ENCODE peak calls at places on chromosomes 7 and 10, in seven cellular contexts. Q is A549, M is cardiac fibroblast, N is GM12865, V is kidney, W is Panc1, P is neuronal stem cell. L is an unnamed sample.

GRCh38 chr10:89301231-89301630 is 615 bp upstream of the IFIT2 start:
- DNase-seq in P (no peak), W (no peak), Q (no peak), M (peak), N (peak), V (no peak), L (peak)

GRCh38 chr7:93575555-93576397 is 1.3 kb upstream of the CALCR start:
- DNase-seq in V (peak), N (no peak), P (no peak), W (no peak), M (no peak), Q (peak), L (no peak)

GRCh38 chr10:93968452-93969044 is 25.2 kb upstream of the PLCE1 start:
- DNase-seq in Q (no peak), N (no peak), W (no peak), M (peak), V (no peak), P (no peak), L (peak)

GRCh38 chr7:155652156-155653124 is 8.0 kb downstream of the RBM33 start:
- DNase-seq in P (no peak), N (no peak), V (no peak), Q (no peak), M (no peak), W (no peak), L (peak)

GRCh38 chr10:14586901-14587300 is 187.8 kb downstream of the FAM107B start:
- DNase-seq in P (no peak), V (no peak), W (no peak), Q (no peak), M (no peak), N (no peak), L (no peak)

GRCh38 chr10:107689318-107689717 is 524.8 kb upstream of the SORCS1 start:
- DNase-seq in V (no peak), Q (no peak), N (peak), W (no peak), M (peak), P (no peak), L (no peak)

GRCh38 chr10:35540296-35541164 is 64.6 kb upstream of the GJD4 start:
- DNase-seq in W (no peak), N (no peak), V (no peak), Q (no peak), M (no peak), P (no peak), L (no peak)

GRCh38 chr10:78740976-78741375 is 327.8 kb upstream of the ZMIZ1 start:
- DNase-seq in M (no peak), N (no peak), W (no peak), P (no peak), V (no peak), Q (no peak), L (no peak)

GRCh38 chr10:83078160-83078559 is 1061.1 kb upstream of the GHITM start:
- DNase-seq in W (no peak), V (no peak), Q (no peak), M (no peak), N (no peak), P (no peak), L (no peak)

GRCh38 chr7:46660402-46660801 is 739.3 kb upstream of the IGFBP3 start:
- DNase-seq in M (peak), V (no peak), Q (no peak), N (peak), P (no peak), W (no peak), L (no peak)

GRCh38 chr10:34768261-34768971 is 46.7 kb downstream of the PARD3 start:
- DNase-seq in V (peak), Q (peak), M (peak), N (no peak), P (no peak), W (no peak), L (peak)

GRCh38 chr10:35690534-35690933 is 48.4 kb upstream of the FZD8 start:
- DNase-seq in P (no peak), W (no peak), Q (no peak), M (no peak), N (no peak), V (no peak), L (no peak)

GRCh38 chr7:43652364-43652763 is 69.5 kb downstream of the STK17A start:
- DNase-seq in Q (no peak), N (peak), P (no peak), V (no peak), M (no peak), W (no peak), L (no peak)

GRCh38 chr7:10121641-10122040 is 852.0 kb upstream of the PHF14 start:
- DNase-seq in N (no peak), Q (no peak), V (no peak), P (peak), M (no peak), W (no peak), L (no peak)

GRCh38 chr7:107953924-107954303 is 49.0 kb downstream of the LAMB1 start:
- DNase-seq in P (no peak), V (no peak), Q (no peak), M (no peak), W (no peak), N (no peak), L (no peak)

GRCh38 chr7:75850222-75850621 is 28.6 kb upstream of the RHBDD2 start:
- DNase-seq in V (no peak), N (no peak), Q (no peak), P (no peak), M (no peak), W (no peak), L (no peak)

GRCh38 chr7:29854257-29854938 is 48.1 kb downstream of the WIPF3 start:
- DNase-seq in M (peak), W (no peak), P (no peak), N (no peak), Q (no peak), V (no peak), L (peak)

GRCh38 chr10:133608855-133609254 is 17.7 kb downstream of the FRG2B start:
- DNase-seq in Q (peak), W (no peak), N (no peak), M (peak), V (no peak), P (no peak), L (no peak)

GRCh38 chr7:131506597-131506996 is 49.8 kb downstream of the PODXL start:
- DNase-seq in M (no peak), P (no peak), N (no peak), Q (no peak), W (no peak), V (peak), L (no peak)

GRCh38 chr10:73865459-73866442 is 8.6 kb downstream of the CAMK2G start:
- DNase-seq in M (no peak), N (peak), Q (no peak), W (no peak), P (no peak), V (peak), L (no peak)

GRCh38 chr10:13792011-13792410 is 205.2 kb downstream of the PRPF18 start:
- DNase-seq in P (no peak), Q (no peak), W (no peak), N (no peak), V (peak), M (no peak), L (no peak)

GRCh38 chr10:101653536-101653935 is 41.4 kb downstream of the FBXW4 start:
- DNase-seq in M (no peak), N (no peak), V (no peak), Q (no peak), P (no peak), W (no peak), L (no peak)

GRCh38 chr7:75762350-75762917 is 9.6 kb downstream of the CCL26 start:
- DNase-seq in Q (peak), P (peak), N (peak), W (peak), V (no peak), M (peak), L (peak)

GRCh38 chr10:101952196-101952595 is 103.8 kb downstream of the ARMH3 start:
- DNase-seq in V (no peak), N (no peak), M (no peak), Q (no peak), P (no peak), W (no peak), L (no peak)

GRCh38 chr7:30166155-30166840 is 31.5 kb downstream of the MTURN start:
- DNase-seq in W (no peak), Q (no peak), V (no peak), P (no peak), M (no peak), N (no peak), L (no peak)

GRCh38 chr10:5040781-5041470 is 37.3 kb upstream of the AKR1C2 start:
- DNase-seq in Q (no peak), V (no peak), W (no peak), M (no peak), P (no peak), N (no peak), L (no peak)

GRCh38 chr10:79608505-79609375 is 2.0 kb upstream of the SFTPA1 start:
- DNase-seq in P (peak), M (peak), N (peak), V (no peak), W (no peak), Q (peak), L (peak)

GRCh38 chr10:78433722-78434535 is 400.3 kb downstream of the RPS24 start:
- DNase-seq in P (no peak), W (no peak), V (no peak), Q (no peak), M (no peak), N (no peak), L (no peak)

GRCh38 chr10:90924552-90924951 is 3.7 kb upstream of the ANKRD1 start:
- DNase-seq in V (no peak), Q (no peak), P (no peak), N (no peak), M (no peak), W (no peak), L (no peak)
- H3K4me3 ChIP-seq in V (no peak), Q (no peak), P (no peak), N (no peak), M (no peak), W (no peak), L (no peak)

GRCh38 chr10:59176241-59177030 is at the start of gene PHYHIPL:
- DNase-seq in N (peak), Q (peak), P (peak), V (peak), M (no peak), W (no peak), L (no peak)

GRCh38 chr10:59177862-59178235 is 1.4 kb downstream of the PHYHIPL start:
- DNase-seq in V (no peak), Q (no peak), M (no peak), P (no peak), W (no peak), N (no peak), L (no peak)

GRCh38 chr10:59175538-59176240 is 754 bp upstream of the PHYHIPL start:
- DNase-seq in M (no peak), P (peak), N (peak), V (peak), Q (peak), W (no peak), L (no peak)

GRCh38 chr10:59179027-59179426 is 2.6 kb downstream of the PHYHIPL start:
- DNase-seq in M (no peak), Q (no peak), V (no peak), N (no peak), P (no peak), W (no peak), L (no peak)

GRCh38 chr10:59177031-59177861 is 803 bp downstream of the PHYHIPL start:
- DNase-seq in M (peak), V (peak), N (peak), W (no peak), Q (peak), P (peak), L (peak)
- H3K4me3 ChIP-seq in M (no peak), V (peak), N (peak), W (peak), Q (peak), P (peak), L (no peak)

GRCh38 chr10:126087274-126087673 is 190.9 kb downstream of the FANK1 start:
- DNase-seq in W (no peak), Q (no peak), V (no peak), M (no peak), P (no peak), N (no peak), L (no peak)

GRCh38 chr10:126092806-126093205 is 196.4 kb downstream of the FANK1 start:
- DNase-seq in W (no peak), P (no peak), V (no peak), Q (no peak), M (peak), N (no peak), L (no peak)

GRCh38 chr10:126094537-126094936 is 198.2 kb downstream of the FANK1 start:
- DNase-seq in M (no peak), Q (no peak), W (no peak), N (no peak), V (no peak), P (no peak), L (no peak)

GRCh38 chr10:126088144-126088543 is 191.8 kb downstream of the FANK1 start:
- DNase-seq in V (no peak), M (peak), N (no peak), Q (no peak), P (no peak), W (no peak), L (no peak)

GRCh38 chr10:126090911-126091728 is 194.8 kb downstream of the FANK1 start:
- DNase-seq in Q (peak), W (peak), V (no peak), M (peak), P (no peak), N (no peak), L (peak)
- H3K4me3 ChIP-seq in Q (no peak), W (no peak), V (no peak), M (no peak), P (no peak), N (no peak), L (no peak)

GRCh38 chr10:21509391-21510217 is 15.9 kb downstream of the SKIDA1 start:
- DNase-seq in P (no peak), N (no peak), M (no peak), W (no peak), Q (no peak), V (no peak), L (no peak)
- H3K4me3 ChIP-seq in P (peak), N (no peak), M (peak), W (no peak), Q (no peak), V (no peak), L (peak)

DNA sequence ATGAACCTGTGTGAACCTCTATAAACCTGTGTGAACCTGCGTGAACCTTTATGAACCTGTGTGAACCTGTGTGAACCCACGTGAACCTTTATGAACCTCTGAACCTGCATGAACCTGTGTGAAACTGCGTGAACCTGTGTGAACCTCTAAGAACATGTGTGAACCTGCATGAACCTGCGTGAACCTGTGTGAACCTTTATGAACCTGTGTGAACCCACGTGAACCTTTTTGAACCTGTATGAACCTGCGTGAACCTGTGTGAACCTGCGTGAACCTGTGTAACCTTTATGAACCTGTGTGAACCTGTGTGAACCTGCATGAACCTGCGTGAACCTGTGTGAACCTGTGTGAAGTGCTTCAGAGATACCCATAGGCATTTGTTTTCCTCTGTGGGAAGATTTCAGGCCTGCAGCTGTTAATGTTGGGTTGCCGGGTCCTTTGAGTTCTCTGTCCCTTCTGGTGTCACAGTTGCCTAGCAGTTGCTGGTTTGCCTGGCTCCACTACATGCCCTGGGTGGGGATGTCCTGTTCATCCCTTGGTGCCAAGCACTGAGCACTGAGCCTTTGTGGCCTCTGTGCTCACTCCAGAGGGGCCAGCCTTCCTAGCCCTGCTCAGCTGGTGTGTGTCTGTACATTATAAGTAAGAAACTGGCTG is 97.9 kb downstream of the DOCK1 start:
- DNase-seq in V (no peak), N (no peak), W (no peak), Q (no peak), M (no peak), P (no peak), L (no peak)
- H3K4me3 ChIP-seq in V (no peak), N (no peak), W (no peak), Q (no peak), M (no peak), P (no peak), L (no peak)